ENCODE peak calls at places on chromosome 12, in nine cellular contexts. E is gastrocnemius medialis, X is heart left ventricle, I is body of pancreas, B is ovary, H is A549, N is IMR-90, K is tibial nerve, S is Peyer's patch. D is an unnamed sample.

GRCh38 chr12:132998742-132999141 is 12.6 kb downstream of the ZNF26 start:
- DNase-seq in E (no peak), S (no peak), B (no peak), N (no peak), I (no peak), X (no peak), K (no peak), H (no peak), D (no peak)

GRCh38 chr12:78641837-78642423 is 222.6 kb upstream of the SYT1 start:
- DNase-seq in I (no peak), X (no peak), N (peak), B (no peak), K (no peak), H (no peak), E (no peak), S (no peak), D (no peak)

GRCh38 chr12:110756611-110757010 is 13.9 kb upstream of the PPP1CC start:
- DNase-seq in E (no peak), N (no peak), H (no peak), X (no peak), K (no peak), S (no peak), B (no peak), I (no peak), D (no peak)

GRCh38 chr12:81077686-81078441 is at the start of gene ACSS3:
- DNase-seq in K (peak), B (peak), X (peak), H (no peak), S (peak), E (peak), I (peak), N (no peak), D (peak)

GRCh38 chr12:84079621-84080020 is 833.0 kb downstream of the SLC6A15 start:
- DNase-seq in E (no peak), N (peak), B (no peak), S (no peak), K (no peak), H (no peak), I (no peak), X (no peak), D (no peak)

GRCh38 chr12:57832966-57833365 is 13.6 kb downstream of the CTDSP2 start:
- DNase-seq in X (no peak), N (no peak), E (no peak), H (no peak), B (no peak), S (no peak), I (no peak), K (no peak), D (no peak)

GRCh38 chr12:106767954-106768501 is 6.5 kb upstream of the RIC8B start:
- DNase-seq in N (no peak), X (no peak), I (peak), K (no peak), B (no peak), S (no peak), H (no peak), E (no peak), D (no peak)

GRCh38 chr12:124813782-124814181 is 49.9 kb downstream of the SCARB1 start:
- DNase-seq in H (no peak), E (no peak), K (no peak), B (no peak), S (no peak), X (no peak), N (no peak), I (no peak), D (no peak)

GRCh38 chr12:81974762-81975161 is 215.6 kb upstream of the PPFIA2 start:
- DNase-seq in B (no peak), S (no peak), I (no peak), X (no peak), N (no peak), E (no peak), K (no peak), H (no peak), D (no peak)

GRCh38 chr12:49342066-49342913 is 4.4 kb upstream of the DNAJC22 start:
- DNase-seq in N (peak), I (peak), E (no peak), B (peak), X (peak), S (peak), K (peak), H (peak), D (peak)

GRCh38 chr12:565161-565560 is 98.1 kb downstream of the NINJ2 start:
- DNase-seq in H (no peak), B (no peak), N (no peak), S (no peak), E (no peak), I (no peak), K (no peak), X (no peak), D (no peak)

GRCh38 chr12:42474391-42474790 is 115.2 kb downstream of the PRICKLE1 start:
- DNase-seq in H (peak), E (no peak), N (peak), X (no peak), I (no peak), S (no peak), K (no peak), B (no peak), D (no peak)

GRCh38 chr12:112116232-112117060 is 7.9 kb upstream of the NAA25 start:
- DNase-seq in E (peak), K (peak), S (peak), H (peak), X (peak), B (peak), N (peak), I (peak), D (peak)

DNA sequence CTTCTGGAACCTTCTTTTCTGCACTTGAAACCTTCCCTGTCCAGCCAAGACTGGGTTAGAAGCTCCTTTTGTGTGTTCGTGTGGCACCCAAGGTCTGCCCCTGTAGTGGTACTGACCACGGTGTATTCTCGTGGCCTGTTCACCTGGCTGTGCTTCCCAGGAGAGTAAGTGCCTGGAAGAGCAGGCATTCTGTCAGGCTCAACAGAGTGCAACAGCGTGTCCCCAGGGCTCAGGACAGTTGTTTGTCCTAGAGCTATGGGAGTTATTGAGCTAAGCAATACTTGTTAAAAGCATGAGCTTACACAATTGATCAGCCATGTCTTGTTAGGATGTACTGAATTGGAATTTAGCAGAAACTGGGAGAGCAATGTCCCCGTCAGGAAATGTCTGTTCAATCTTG is 12.9 kb upstream of the SLC38A2 start:
- DNase-seq in S (no peak), X (no peak), H (no peak), K (no peak), N (no peak), B (no peak), E (peak), I (no peak), D (no peak)
- TF ChIP-seq POLR2A in S (no peak), X (no peak), H (no peak), K (no peak), N (no peak), B (no peak), E (no peak), I (no peak), D (no peak)

GRCh38 chr12:119721306-119721705 is 53.4 kb downstream of the PRKAB1 start:
- DNase-seq in B (no peak), H (no peak), S (no peak), N (no peak), K (no peak), I (no peak), E (no peak), X (no peak), D (no peak)
- TF ChIP-seq POLR2A in B (no peak), H (no peak), S (no peak), N (no peak), K (no peak), I (no peak), E (no peak), X (no peak), D (no peak)

GRCh38 chr12:76236640-76237039 is 111.6 kb downstream of the BBS10 start:
- DNase-seq in K (no peak), S (no peak), B (no peak), E (no peak), X (no peak), H (peak), N (peak), I (no peak), D (no peak)
- TF ChIP-seq POLR2A in K (no peak), S (no peak), B (no peak), E (no peak), X (no peak), H (no peak), N (no peak), I (no peak), D (no peak)

GRCh38 chr12:113967368-113967767 is 1.2 kb upstream of the RBM19 start:
- DNase-seq in N (no peak), H (no peak), E (no peak), S (no peak), X (no peak), K (no peak), B (no peak), I (no peak), D (no peak)

GRCh38 chr12:113962733-113963132 is 3.4 kb downstream of the RBM19 start:
- DNase-seq in S (no peak), N (no peak), E (no peak), X (no peak), I (no peak), H (no peak), B (no peak), K (no peak), D (no peak)

GRCh38 chr12:113971392-113971791 is 5.3 kb upstream of the RBM19 start:
- DNase-seq in H (no peak), S (no peak), K (no peak), N (no peak), B (no peak), I (no peak), X (no peak), E (no peak), D (no peak)

GRCh38 chr12:113961921-113962710 is 4.0 kb downstream of the RBM19 start:
- DNase-seq in X (no peak), N (peak), E (no peak), B (no peak), K (no peak), S (no peak), H (no peak), I (no peak), D (no peak)

GRCh38 chr12:113965951-113966797 is at the start of gene RBM19:
- DNase-seq in I (peak), N (peak), S (peak), B (peak), E (peak), H (peak), K (peak), X (peak), D (peak)
- TF ChIP-seq POLR2A in I (peak), N (peak), S (peak), B (peak), E (no peak), H (peak), K (peak), X (peak), D (peak)

GRCh38 chr12:113422929-113423669 is 919 bp downstream of the SDSL start:
- DNase-seq in X (no peak), H (no peak), K (no peak), N (peak), I (no peak), S (no peak), E (no peak), B (no peak), D (no peak)

GRCh38 chr12:113420996-113421595 is 1.1 kb upstream of the SDSL start:
- DNase-seq in K (no peak), X (no peak), B (no peak), S (no peak), I (no peak), H (no peak), E (no peak), N (no peak), D (no peak)

GRCh38 chr12:113424915-113425823 is 3.0 kb downstream of the SDSL start:
- DNase-seq in S (peak), X (peak), N (peak), B (peak), K (peak), I (peak), H (peak), E (peak), D (no peak)

GRCh38 chr12:113425960-113426453 is 3.8 kb downstream of the SDSL start:
- DNase-seq in E (no peak), H (no peak), X (no peak), K (no peak), N (no peak), B (no peak), S (no peak), I (no peak), D (no peak)

DNA sequence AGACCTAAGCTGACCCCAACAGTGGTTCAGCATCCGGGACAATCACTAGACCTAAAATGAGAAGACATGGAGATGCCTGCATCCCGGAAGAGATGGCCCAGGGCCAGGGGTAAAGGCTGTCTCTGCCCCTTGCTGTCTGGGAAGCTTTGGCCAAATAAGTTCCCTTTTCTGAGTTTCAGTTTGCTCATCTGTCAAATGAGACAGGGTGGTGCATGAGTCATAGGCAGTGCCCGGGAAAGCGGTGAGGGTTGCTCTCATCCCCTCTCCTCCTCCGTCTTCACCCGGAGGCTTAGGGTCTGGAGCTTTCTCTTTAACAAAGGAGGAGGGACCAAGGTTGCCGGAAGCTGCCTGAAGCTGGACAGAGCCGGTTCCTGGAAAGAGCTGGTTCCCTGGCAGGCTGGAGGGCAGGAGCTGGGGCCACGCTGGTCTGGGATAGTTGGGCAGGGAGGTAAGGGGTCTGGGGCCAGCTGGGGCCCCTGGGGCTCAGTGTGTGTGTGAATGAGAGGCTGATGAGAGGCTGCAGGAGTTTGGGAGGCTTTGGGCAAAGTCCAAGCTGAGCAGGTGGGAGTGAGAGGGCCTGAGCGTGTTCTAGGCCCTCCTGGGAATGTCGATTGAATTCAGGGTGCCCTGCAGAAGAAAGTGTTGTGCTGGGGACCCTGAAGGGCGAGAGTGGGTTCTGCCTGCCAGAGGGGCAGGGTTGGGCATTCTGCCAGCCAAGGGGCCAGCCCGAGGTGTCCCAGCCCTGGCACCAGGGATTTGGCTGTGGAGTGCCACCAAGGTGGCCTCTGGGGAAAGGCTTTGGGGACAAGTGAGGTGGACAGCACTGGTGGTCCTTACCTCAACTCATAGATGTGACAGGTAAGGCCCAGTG is at the start of gene SDSL:
- DNase-seq in H (peak), B (peak), I (peak), S (peak), K (peak), E (peak), X (peak), N (peak), D (no peak)
- TF ChIP-seq POLR2A in H (peak), B (no peak), I (peak), S (peak), K (no peak), E (peak), X (no peak), N (no peak), D (no peak)

DNA sequence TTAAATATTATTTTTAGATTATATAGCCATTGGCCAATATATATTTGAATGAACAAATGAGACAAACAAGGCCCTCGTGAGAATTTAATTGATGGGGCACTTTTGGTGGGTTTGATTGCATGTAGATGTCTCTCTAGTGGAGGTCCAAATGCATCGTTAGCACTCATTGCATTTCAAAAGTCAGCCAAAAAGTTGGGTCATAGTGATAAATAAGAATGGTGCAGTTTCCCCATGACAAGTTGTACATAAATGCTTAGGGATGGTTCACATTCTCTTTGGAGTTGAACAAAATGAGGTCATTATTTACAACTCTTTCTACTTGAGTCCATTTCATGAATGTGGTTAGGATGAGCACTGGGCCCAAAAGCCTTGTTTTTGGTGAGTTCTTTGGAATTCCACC is 1.0 kb downstream of the BEST3 start:
- DNase-seq in B (no peak), I (no peak), N (no peak), K (no peak), S (no peak), H (no peak), E (no peak), X (no peak), D (no peak)
- TF ChIP-seq POLR2A in B (no peak), I (no peak), N (no peak), K (no peak), S (no peak), H (no peak), E (no peak), X (no peak), D (no peak)

GRCh38 chr12:34022079-34022830 is at the start of gene ALG10:
- DNase-seq in H (peak), B (peak), I (peak), E (peak), X (peak), K (peak), S (peak), N (peak), D (peak)
- TF ChIP-seq POLR2A in H (peak), B (peak), I (peak), E (no peak), X (peak), K (no peak), S (peak), N (peak), D (peak)

GRCh38 chr12:27894309-27894708 is 78.2 kb downstream of the PTHLH start:
- DNase-seq in E (no peak), X (no peak), H (no peak), I (no peak), S (no peak), B (no peak), N (no peak), K (no peak), D (no peak)

GRCh38 chr12:27900920-27901879 is 71.3 kb downstream of the PTHLH start:
- DNase-seq in X (no peak), S (no peak), I (no peak), K (no peak), H (no peak), N (no peak), E (no peak), B (no peak), D (no peak)

GRCh38 chr12:27899151-27899661 is 73.3 kb downstream of the PTHLH start:
- DNase-seq in E (no peak), I (no peak), K (no peak), N (peak), B (no peak), H (no peak), X (no peak), S (no peak), D (no peak)

GRCh38 chr12:27896419-27896990 is 76.0 kb downstream of the PTHLH start:
- DNase-seq in E (no peak), B (no peak), I (no peak), K (no peak), X (no peak), N (no peak), S (no peak), H (no peak), D (no peak)

GRCh38 chr12:27898022-27898421 is 74.5 kb downstream of the PTHLH start:
- DNase-seq in B (no peak), X (no peak), E (no peak), H (no peak), I (no peak), N (no peak), S (no peak), K (no peak), D (no peak)
- TF ChIP-seq POLR2A in B (no peak), X (no peak), E (no peak), H (no peak), I (no peak), N (no peak), S (no peak), K (no peak), D (no peak)

GRCh38 chr12:54371328-54372112 is 7.2 kb upstream of the GPR84 start:
- DNase-seq in H (no peak), N (no peak), E (peak), B (peak), K (peak), X (peak), S (no peak), I (peak), D (peak)

GRCh38 chr12:54368016-54368708 is 3.9 kb upstream of the GPR84 start:
- DNase-seq in E (no peak), X (no peak), K (no peak), N (no peak), I (no peak), B (no peak), H (no peak), S (no peak), D (no peak)

GRCh38 chr12:54369597-54370217 is 5.4 kb upstream of the GPR84 start:
- DNase-seq in S (no peak), X (no peak), K (no peak), I (no peak), H (no peak), N (no peak), B (peak), E (no peak), D (no peak)

GRCh38 chr12:54370218-54370730 is 6.0 kb upstream of the GPR84 start:
- DNase-seq in B (peak), K (peak), H (peak), I (peak), X (peak), S (peak), N (peak), E (peak), D (peak)

DNA sequence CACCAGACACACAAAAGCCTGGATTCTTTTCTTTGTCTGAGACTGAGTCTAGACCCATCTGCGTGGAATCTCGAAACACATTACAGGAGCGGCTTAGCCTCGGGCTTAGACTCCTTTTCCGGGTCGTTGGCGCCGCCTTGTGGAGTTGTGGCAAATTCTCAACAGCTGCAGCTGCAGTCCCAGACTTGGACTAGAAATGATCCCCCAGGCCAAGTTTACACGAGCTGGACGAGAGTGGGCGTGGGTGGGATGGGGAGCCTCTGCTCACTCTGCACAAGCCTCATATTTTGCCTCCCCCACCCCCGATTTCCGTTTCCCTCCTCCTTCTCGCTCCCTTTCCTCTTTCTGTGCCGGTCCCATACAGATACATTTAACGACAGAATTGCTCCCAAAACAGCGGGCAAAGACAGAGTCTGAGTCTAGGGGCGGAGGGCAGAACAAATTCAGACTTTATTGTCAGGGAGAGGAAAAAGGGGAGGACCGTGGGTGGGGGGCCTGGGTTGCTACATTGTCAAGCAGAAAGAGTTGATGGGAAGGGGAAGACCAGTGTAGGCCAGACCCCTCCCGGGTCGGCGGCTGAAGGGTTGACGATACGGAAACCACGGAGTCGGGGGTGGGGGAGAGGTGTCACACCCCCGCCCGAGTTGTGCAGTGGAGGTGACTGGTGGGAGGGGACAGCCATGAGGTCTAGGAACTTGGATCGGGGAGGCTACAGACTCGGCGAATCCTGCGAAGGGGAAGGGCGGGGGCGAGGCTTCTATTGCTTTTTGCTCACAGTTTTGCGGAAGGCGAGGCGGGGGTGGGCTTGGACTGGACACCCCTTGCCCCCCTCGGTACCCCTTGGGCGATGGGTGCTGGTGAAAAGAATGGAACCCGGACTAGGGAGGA is 4.7 kb upstream of the GPR84 start:
- DNase-seq in H (peak), X (peak), K (peak), I (peak), B (peak), N (peak), E (peak), S (peak), D (peak)
- TF ChIP-seq POLR2A in H (no peak), X (no peak), K (no peak), I (no peak), B (no peak), N (no peak), E (no peak), S (no peak), D (no peak)